ENCODE peak calls at places on chromosomes 7 and 10, in ten cellular contexts. X, W, Z, O, N, E, F, V, B and K are unnamed samples.

GRCh38 chr7:79292834-79293233 is 160.6 kb downstream of the MAGI2 start:
- DNase-seq in F (no peak), V (no peak), B (no peak), X (no peak), O (no peak), E (no peak), Z (no peak), W (no peak), N (no peak), K (no peak)

GRCh38 chr7:42673951-42674350 is 237.9 kb downstream of the C7orf25 start:
- DNase-seq in F (no peak), V (no peak), N (no peak), B (no peak), O (no peak), W (no peak), Z (no peak), E (no peak), X (no peak), K (no peak)

GRCh38 chr7:462173-463103 is 57.2 kb downstream of the PDGFA start:
- DNase-seq in V (no peak), B (no peak), E (no peak), X (no peak), Z (no peak), O (no peak), N (no peak), W (no peak), F (no peak), K (no peak)

GRCh38 chr10:118870467-118871243 is 115.9 kb upstream of the CACUL1 start:
- DNase-seq in F (peak; percentile 33), O (no peak), B (no peak), X (no peak), W (peak; percentile 67), V (no peak), Z (peak; percentile 80), N (no peak), E (peak; percentile 72), K (no peak)

GRCh38 chr10:96720422-96721206 is at the start of gene PIK3AP1:
- DNase-seq in B (no peak), E (no peak), V (peak; percentile 74), W (no peak), O (peak; percentile 30), Z (no peak), X (peak; percentile 44), F (peak; percentile 54), N (peak; percentile 28), K (peak; percentile 81)

GRCh38 chr7:142961973-142962913 is at the start of gene KEL:
- DNase-seq in Z (no peak), B (no peak), O (no peak), X (no peak), W (no peak), F (no peak), N (no peak), V (no peak), E (no peak), K (no peak)

GRCh38 chr7:24715661-24716479 is 41.4 kb downstream of the GSDME start:
- DNase-seq in E (peak; percentile 43), V (no peak), B (no peak), F (no peak), Z (no peak), W (peak; percentile 37), X (no peak), N (no peak), O (no peak), K (no peak)

GRCh38 chr7:121083138-121083789 is 94.8 kb downstream of the CPED1 start:
- DNase-seq in V (no peak), F (peak; percentile 16), N (no peak), W (peak; percentile 80), E (peak; percentile 80), Z (peak; percentile 59), B (no peak), O (no peak), X (no peak), K (no peak)

GRCh38 chr10:121113385-121113696 is 262.2 kb downstream of the WDR11 start:
- DNase-seq in N (no peak), W (no peak), X (no peak), V (no peak), F (peak; percentile 33), Z (no peak), E (no peak), B (no peak), O (no peak), K (no peak)